ENCODE peak calls at places on chromosomes 11 and 22, in seven cellular contexts. J is EL; O is activated CD8-positive, alpha-beta T cell treated with anti-CD3 and anti-CD28 coated beads for 36 hours; G is iris pigment epithelial cell; W is adipocyte; U is activated T-helper 1 cell treated with Interleukin-2 at 50 U/mL for 16 hours; R is T-helper 17 cell. Q is an unnamed sample.

GRCh38 chr22:22201185-22201924 is 43.2 kb upstream of the VPREB1 start:
- DNase-seq in J (peak; percentile 16), O (no peak), G (peak; percentile 48), W (no peak), U (peak; percentile 25), R (peak; percentile 41), Q (no peak)

GRCh38 chr11:83054904-83055380 is 16.8 kb downstream of the RAB30 start:
- DNase-seq in J (no peak), O (no peak), G (no peak), W (no peak), U (no peak), R (no peak), Q (peak; percentile 73)

GRCh38 chr11:131597875-131598274 is 227.5 kb downstream of the NTM start:
- DNase-seq in J (no peak), O (no peak), G (no peak), W (no peak), U (no peak), R (no peak), Q (no peak)

GRCh38 chr11:3091846-3092602 is 34.8 kb upstream of the CARS1 start:
- DNase-seq in J (peak; percentile 58), O (peak; percentile 79), G (peak; percentile 53), W (peak; percentile 69), U (peak; percentile 60), R (peak; percentile 67), Q (peak; percentile 16)

GRCh38 chr22:31662668-31663037 is 638 bp upstream of the PISD start:
- DNase-seq in J (no peak), O (no peak), G (no peak), W (no peak), U (no peak), R (no peak), Q (no peak)

GRCh38 chr22:46353483-46354105 is 18.1 kb downstream of the TRMU start:
- DNase-seq in J (no peak), O (no peak), G (no peak), W (no peak), U (no peak), R (no peak), Q (no peak)

GRCh38 chr22:49151256-49152131 is 676.2 kb downstream of the BRD1 start:
- DNase-seq in J (no peak), O (no peak), G (no peak), W (no peak), U (no peak), R (no peak), Q (no peak)

GRCh38 chr11:86523738-86524602 is 148.4 kb downstream of the ME3 start:
- DNase-seq in J (peak; percentile 97), O (no peak), G (peak; percentile 98), W (peak; percentile 87), U (no peak), R (no peak), Q (no peak)

GRCh38 chr11:13834463-13834862 is 128.1 kb upstream of the SPON1 start:
- DNase-seq in J (peak; percentile 4), O (peak; percentile 14), G (no peak), W (no peak), U (no peak), R (no peak), Q (no peak)

GRCh38 chr11:75328426-75329277 is 22.8 kb downstream of the ARRB1 start:
- DNase-seq in J (peak; percentile 76), O (peak; percentile 81), G (peak; percentile 69), W (peak; percentile 86), U (peak; percentile 39), R (no peak), Q (peak; percentile 71)

GRCh38 chr22:36587289-36588154 is 58.6 kb upstream of the EIF3D start:
- DNase-seq in J (peak; percentile 77), O (no peak), G (peak; percentile 66), W (peak; percentile 54), U (no peak), R (no peak), Q (no peak)

GRCh38 chr11:117859061-117859460 is 17.4 kb downstream of the FXYD6 start:
- DNase-seq in J (no peak), O (no peak), G (no peak), W (no peak), U (no peak), R (no peak), Q (no peak)

GRCh38 chr11:17443423-17443822 is 33.2 kb downstream of the ABCC8 start:
- DNase-seq in J (no peak), O (no peak), G (no peak), W (no peak), U (no peak), R (no peak), Q (no peak)

GRCh38 chr11:11243790-11244469 is 109.1 kb downstream of the CSNK2A3 start:
- DNase-seq in J (no peak), O (peak; percentile 50), G (no peak), W (no peak), U (peak; percentile 8), R (peak; percentile 26), Q (no peak)

GRCh38 chr11:84437129-84438123 is 1151.3 kb upstream of the CCDC90B start:
- DNase-seq in J (no peak), O (no peak), G (no peak), W (no peak), U (no peak), R (no peak), Q (no peak)

GRCh38 chr11:72078477-72078876 is 1.9 kb downstream of the NUMA1 start:
- DNase-seq in J (peak; percentile 32), O (no peak), G (peak; percentile 57), W (no peak), U (no peak), R (no peak), Q (no peak)

GRCh38 chr11:95674669-95675358 is 114.8 kb downstream of the FAM76B start:
- DNase-seq in J (no peak), O (peak; percentile 68), G (no peak), W (no peak), U (no peak), R (no peak), Q (no peak)